ENCODE peak calls at places on chromosomes 6 and 20, in ten cellular contexts. A is gastrocnemius medialis; H is Peyer's patch; P is ovary; X is CD8-positive, alpha-beta T cell; V is fibroblast of the aortic adventitia; Z is cardiac fibroblast; U is A549; D is left ventricle myocardium inferior; Y is brain microvascular endothelial cell. L is an unnamed sample.

GRCh38 chr20:63626424-63627128 is at the start of gene GMEB2:
- DNase-seq in A (peak), H (peak), P (peak), X (peak), V (no peak), Z (no peak), U (no peak), D (peak), Y (peak), L (peak)

GRCh38 chr6:166956444-166957086 is at the start of gene RNASET2:
- DNase-seq in A (peak), H (peak), P (peak), X (peak), V (peak), Z (peak), U (peak), D (peak), Y (peak), L (peak)

GRCh38 chr6:124963416-124964083 is 1.3 kb downstream of the RNF217 start:
- DNase-seq in A (no peak), H (no peak), P (no peak), X (no peak), V (peak), Z (peak), U (peak), D (no peak), Y (no peak), L (no peak)

GRCh38 chr6:76166297-76166696 is 93.8 kb upstream of the IMPG1 start:
- DNase-seq in A (no peak), H (no peak), P (no peak), X (no peak), V (no peak), Z (no peak), U (no peak), D (no peak), Y (no peak), L (no peak)

GRCh38 chr6:105755885-105756284 is 330.3 kb upstream of the PRDM1 start:
- DNase-seq in A (no peak), H (no peak), P (no peak), X (no peak), V (no peak), Z (no peak), U (no peak), D (no peak), Y (no peak), L (no peak)

GRCh38 chr6:110528051-110528929 is 51.9 kb upstream of the SLC22A16 start:
- DNase-seq in A (no peak), H (peak), P (peak), X (peak), V (peak), Z (peak), U (peak), D (no peak), Y (peak), L (no peak)

GRCh38 chr20:10524034-10524476 is 89.0 kb downstream of the SLX4IP start:
- DNase-seq in A (peak), H (peak), P (no peak), X (no peak), V (peak), Z (peak), U (no peak), D (peak), Y (peak), L (no peak)

GRCh38 chr6:143598466-143599080 is 79.2 kb upstream of the PHACTR2 start:
- DNase-seq in A (no peak), H (no peak), P (no peak), X (no peak), V (no peak), Z (no peak), U (no peak), D (no peak), Y (no peak), L (no peak)

GRCh38 chr6:156645106-156645505 is 132.1 kb upstream of the ARID1B start:
- DNase-seq in A (no peak), H (no peak), P (no peak), X (no peak), V (peak), Z (no peak), U (no peak), D (no peak), Y (no peak), L (no peak)

GRCh38 chr20:39660251-39660650 is 698.1 kb downstream of the DHX35 start:
- DNase-seq in A (no peak), H (no peak), P (no peak), X (no peak), V (peak), Z (peak), U (no peak), D (no peak), Y (peak), L (no peak)

GRCh38 chr6:33980176-33980805 is 165.6 kb downstream of the GRM4 start:
- DNase-seq in A (no peak), H (peak), P (no peak), X (no peak), V (no peak), Z (no peak), U (no peak), D (no peak), Y (no peak), L (peak)

GRCh38 chr6:1667012-1667804 is 57.5 kb downstream of the FOXC1 start:
- DNase-seq in A (no peak), H (no peak), P (no peak), X (no peak), V (no peak), Z (no peak), U (no peak), D (no peak), Y (no peak), L (no peak)

GRCh38 chr6:138647006-138647405 is 126.6 kb upstream of the CCDC28A start:
- DNase-seq in A (no peak), H (no peak), P (no peak), X (no peak), V (peak), Z (peak), U (no peak), D (no peak), Y (peak), L (no peak)

GRCh38 chr20:9927224-9927623 is 88.3 kb upstream of the PAK5 start:
- DNase-seq in A (no peak), H (no peak), P (no peak), X (no peak), V (peak), Z (no peak), U (no peak), D (no peak), Y (no peak), L (no peak)

GRCh38 chr6:105835373-105835772 is 250.8 kb upstream of the PRDM1 start:
- DNase-seq in A (no peak), H (no peak), P (no peak), X (no peak), V (peak), Z (peak), U (peak), D (no peak), Y (peak), L (no peak)

GRCh38 chr6:33633462-33634158 is 12.5 kb downstream of the ITPR3 start:
- DNase-seq in A (peak), H (peak), P (peak), X (peak), V (peak), Z (peak), U (peak), D (peak), Y (no peak), L (no peak)

GRCh38 chr6:125421853-125422252 is 120.1 kb upstream of the HDDC2 start:
- DNase-seq in A (no peak), H (no peak), P (no peak), X (no peak), V (peak), Z (peak), U (peak), D (peak), Y (peak), L (no peak)

GRCh38 chr6:166777096-166777630 is 150.1 kb upstream of the RPS6KA2 start:
- DNase-seq in A (no peak), H (no peak), P (no peak), X (no peak), V (no peak), Z (no peak), U (no peak), D (no peak), Y (no peak), L (no peak)

GRCh38 chr6:42429836-42430235 is 21.9 kb downstream of the TRERF1 start:
- DNase-seq in A (no peak), H (no peak), P (no peak), X (no peak), V (no peak), Z (no peak), U (no peak), D (no peak), Y (no peak), L (no peak)

GRCh38 chr6:148069256-148069655 is 273.4 kb upstream of the SASH1 start:
- DNase-seq in A (no peak), H (no peak), P (no peak), X (no peak), V (no peak), Z (no peak), U (no peak), D (no peak), Y (no peak), L (no peak)

GRCh38 chr20:43140719-43141118 is 49.0 kb downstream of the PTPRT start:
- DNase-seq in A (no peak), H (no peak), P (no peak), X (no peak), V (no peak), Z (no peak), U (no peak), D (no peak), Y (no peak), L (no peak)

GRCh38 chr20:4202441-4202840 is 187.1 kb upstream of the RNF24 start:
- DNase-seq in A (no peak), H (no peak), P (no peak), X (no peak), V (no peak), Z (no peak), U (no peak), D (no peak), Y (no peak), L (no peak)

GRCh38 chr6:126140015-126140414 is 153.7 kb downstream of the TRMT11 start:
- DNase-seq in A (no peak), H (no peak), P (no peak), X (no peak), V (no peak), Z (no peak), U (no peak), D (no peak), Y (no peak), L (no peak)

GRCh38 chr6:159981591-159982245 is 12.8 kb downstream of the IGF2R start:
- DNase-seq in A (no peak), H (peak), P (peak), X (no peak), V (peak), Z (peak), U (no peak), D (no peak), Y (peak), L (peak)

GRCh38 chr20:57392512-57393271 is 1.5 kb downstream of the RBM38 start:
- DNase-seq in A (peak), H (peak), P (peak), X (peak), V (no peak), Z (no peak), U (no peak), D (peak), Y (no peak), L (peak)

GRCh38 chr6:5923840-5924239 is 82.9 kb downstream of the NRN1 start:
- DNase-seq in A (no peak), H (no peak), P (no peak), X (no peak), V (no peak), Z (no peak), U (no peak), D (no peak), Y (no peak), L (no peak)

GRCh38 chr6:160355001-160355400 is 6.8 kb downstream of the SLC22A3 start:
- DNase-seq in A (no peak), H (no peak), P (no peak), X (no peak), V (peak), Z (peak), U (peak), D (no peak), Y (peak), L (no peak)

GRCh38 chr6:18016698-18017097 is 29.3 kb upstream of the KIF13A start:
- DNase-seq in A (no peak), H (no peak), P (no peak), X (no peak), V (no peak), Z (no peak), U (no peak), D (no peak), Y (no peak), L (no peak)

GRCh38 chr20:19336601-19337000 is 124.2 kb downstream of the SLC24A3 start:
- DNase-seq in A (no peak), H (no peak), P (no peak), X (no peak), V (no peak), Z (no peak), U (no peak), D (no peak), Y (no peak), L (no peak)

GRCh38 chr6:105985098-105985815 is 100.9 kb upstream of the PRDM1 start:
- DNase-seq in A (no peak), H (peak), P (no peak), X (no peak), V (no peak), Z (no peak), U (no peak), D (no peak), Y (no peak), L (no peak)

GRCh38 chr20:37954626-37955025 is 51.7 kb downstream of the VSTM2L start:
- DNase-seq in A (no peak), H (no peak), P (no peak), X (no peak), V (no peak), Z (no peak), U (no peak), D (no peak), Y (no peak), L (no peak)

GRCh38 chr20:25486377-25486776 is 78.9 kb downstream of the GINS1 start:
- DNase-seq in A (no peak), H (no peak), P (peak), X (no peak), V (peak), Z (peak), U (no peak), D (peak), Y (no peak), L (no peak)
- TF ChIP-seq CTCF in A (no peak), H (no peak), P (no peak), X (no peak), V (no peak), Z (no peak), U (no peak), D (no peak), Y (no peak), L (no peak)

DNA sequence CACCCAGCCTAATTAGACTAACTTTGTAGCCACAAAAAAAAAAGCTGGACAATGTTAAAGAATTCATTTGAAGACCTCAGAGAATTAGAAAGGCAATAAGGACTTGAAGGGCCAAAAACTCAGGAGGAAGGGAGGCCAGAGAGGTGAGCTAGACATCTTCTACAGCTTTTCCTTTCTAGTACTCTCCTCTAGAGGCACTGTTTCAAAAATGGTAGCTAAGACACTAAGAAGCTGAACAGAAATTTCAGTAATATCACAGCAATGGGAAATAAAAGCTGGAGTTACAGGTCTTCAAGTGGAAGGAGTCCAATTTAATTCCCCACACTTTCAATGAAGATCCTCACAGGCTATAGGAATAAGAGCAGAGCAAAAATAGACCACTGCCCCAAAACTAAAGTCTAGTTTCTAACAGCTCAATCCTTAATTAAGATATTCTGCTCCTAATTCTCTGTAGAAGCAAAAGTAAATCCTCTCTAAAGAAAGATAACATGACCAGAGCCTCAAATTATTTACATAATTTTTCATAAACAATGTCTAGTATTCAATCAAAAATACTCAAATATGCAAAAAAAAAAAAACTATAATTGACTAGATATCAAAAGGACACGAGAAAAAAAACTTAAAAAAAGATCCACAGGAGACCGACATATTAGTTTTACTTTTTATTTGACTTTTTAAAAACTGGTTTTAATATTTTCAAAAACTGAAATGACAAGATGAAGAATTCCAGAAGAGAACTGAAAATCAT is 63.7 kb downstream of the RNGTT start:
- DNase-seq in A (no peak), H (no peak), P (no peak), X (no peak), V (no peak), Z (no peak), U (no peak), D (no peak), Y (no peak), L (no peak)
- TF ChIP-seq CTCF in A (no peak), H (no peak), P (no peak), X (no peak), V (no peak), Z (peak), U (no peak), D (no peak), Y (peak), L (peak)

GRCh38 chr20:1449370-1449769 is 17.3 kb downstream of the NSFL1C start:
- DNase-seq in A (no peak), H (no peak), P (no peak), X (no peak), V (no peak), Z (no peak), U (no peak), D (no peak), Y (no peak), L (no peak)
- TF ChIP-seq CTCF in A (no peak), H (no peak), P (no peak), X (no peak), V (no peak), Z (no peak), U (no peak), D (no peak), Y (no peak), L (no peak)

DNA sequence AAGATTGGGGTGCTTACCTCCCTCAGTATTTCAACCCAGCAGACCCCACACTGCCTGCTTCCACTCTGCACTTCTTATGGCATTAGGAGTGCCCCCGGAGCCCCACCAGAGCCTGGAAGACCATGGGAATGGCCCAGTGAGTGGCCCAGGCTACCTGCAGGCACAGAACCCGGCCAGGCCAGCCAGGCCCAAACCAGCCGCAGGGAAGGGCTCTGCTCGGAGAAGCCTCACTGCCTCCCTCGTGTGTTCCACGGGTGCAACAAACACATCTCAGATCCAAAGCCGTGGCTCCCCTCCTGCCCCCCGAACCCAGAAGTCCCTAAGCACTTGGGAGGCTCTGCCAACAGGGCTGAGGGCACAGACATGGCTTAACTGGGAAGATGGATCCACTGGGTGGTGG is 283.9 kb downstream of the CDH4 start:
- DNase-seq in A (no peak), H (no peak), P (no peak), X (no peak), V (no peak), Z (no peak), U (no peak), D (no peak), Y (no peak), L (no peak)
- TF ChIP-seq CTCF in A (no peak), H (no peak), P (no peak), X (no peak), V (no peak), Z (no peak), U (no peak), D (no peak), Y (no peak), L (no peak)

GRCh38 chr20:12660918-12661317 is 347.9 kb upstream of the SPTLC3 start:
- DNase-seq in A (no peak), H (no peak), P (no peak), X (no peak), V (no peak), Z (no peak), U (no peak), D (no peak), Y (no peak), L (no peak)
- TF ChIP-seq CTCF in A (no peak), H (no peak), P (no peak), X (no peak), V (no peak), Z (no peak), U (no peak), D (no peak), Y (no peak), L (no peak)

DNA sequence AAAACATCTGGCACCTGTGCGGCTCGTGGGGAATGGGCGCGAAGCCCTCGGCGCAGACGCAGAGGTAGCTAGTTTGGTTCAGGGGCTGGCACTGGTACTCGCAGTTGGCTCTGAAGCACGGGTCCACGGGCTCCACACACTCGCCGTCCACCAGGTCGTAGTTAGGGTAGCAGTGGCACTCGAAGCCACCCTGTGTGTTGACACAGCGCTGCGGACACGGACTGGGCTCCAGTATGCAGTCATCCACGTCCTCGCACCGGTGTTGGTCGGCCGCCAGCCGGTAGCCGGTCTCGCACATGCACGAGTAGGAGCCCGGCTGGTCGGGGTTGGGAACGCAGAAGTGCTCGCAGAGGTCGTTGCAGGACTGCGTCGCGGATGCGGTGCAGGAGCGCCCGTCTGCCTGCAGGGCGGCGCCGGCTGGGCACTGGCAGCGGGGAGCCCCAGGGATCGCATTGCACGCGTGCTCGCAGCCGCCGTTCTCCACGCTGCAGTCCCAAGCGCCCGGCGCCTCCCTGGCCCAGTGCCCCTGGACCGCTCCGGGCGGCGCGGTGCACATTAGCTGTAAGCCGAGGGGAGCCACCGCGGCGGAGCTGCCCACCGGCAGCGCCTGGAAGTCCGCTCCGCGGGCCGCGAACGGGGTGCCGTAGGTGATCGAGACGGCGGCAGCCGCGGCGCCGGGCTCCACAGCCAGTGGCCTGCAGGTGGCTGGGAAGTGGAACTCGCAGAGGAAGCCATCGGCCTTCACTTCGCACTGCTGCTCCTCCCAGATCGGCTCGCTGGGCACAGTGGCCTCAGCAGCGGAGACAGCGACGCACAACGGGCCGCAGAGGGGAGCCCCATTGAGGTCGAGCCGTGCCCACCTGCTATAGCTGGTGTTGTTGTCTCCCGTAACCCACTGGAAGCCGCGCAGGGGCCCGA is 930 bp downstream of the THBD start:
- DNase-seq in A (peak), H (no peak), P (no peak), X (no peak), V (peak), Z (peak), U (peak), D (peak), Y (no peak), L (peak)
- TF ChIP-seq CTCF in A (peak), H (no peak), P (no peak), X (no peak), V (peak), Z (peak), U (peak), D (peak), Y (peak), L (peak)